ENCODE peak calls at places on chromosomes 12 and 14, in nine cellular contexts. I is lower lobe of right lung, B is A673, O is body of pancreas, J is kidney epithelial cell, M is AG10803, K is cardiac fibroblast, D is Peyer's patch, F is transverse colon. E is an unnamed sample.

GRCh38 chr12:7439579-7440505 is 4.1 kb downstream of the CD163L1 start:
- DNase-seq in I (peak; percentile 61), B (peak; percentile 87), O (peak; percentile 57), J (no peak), M (peak; percentile 68), K (peak; percentile 61), D (no peak), F (peak; percentile 47), E (peak; percentile 69)

GRCh38 chr14:67710209-67710608 is 8.5 kb downstream of the RDH12 start:
- DNase-seq in I (no peak), B (peak; percentile 16), O (no peak), J (no peak), M (no peak), K (peak; percentile 28), D (no peak), F (no peak), E (no peak)

GRCh38 chr12:9727813-9728212 is 5.1 kb downstream of the CLECL1 start:
- DNase-seq in I (no peak), B (no peak), O (no peak), J (no peak), M (no peak), K (no peak), D (no peak), F (no peak), E (no peak)

GRCh38 chr14:65999865-66000264 is 486.3 kb upstream of the CCDC196 start:
- DNase-seq in I (no peak), B (no peak), O (no peak), J (no peak), M (no peak), K (no peak), D (no peak), F (no peak), E (no peak)

GRCh38 chr12:52515927-52516831 is 4.0 kb downstream of the KRT5 start:
- DNase-seq in I (no peak), B (no peak), O (no peak), J (no peak), M (peak; percentile 39), K (no peak), D (no peak), F (no peak), E (no peak)

GRCh38 chr14:38404100-38404541 is 148.2 kb upstream of the CLEC14A start:
- DNase-seq in I (no peak), B (no peak), O (no peak), J (peak; percentile 28), M (peak; percentile 95), K (peak; percentile 90), D (no peak), F (no peak), E (peak; percentile 76)

GRCh38 chr12:11746024-11746771 is 96.7 kb downstream of the ETV6 start:
- DNase-seq in I (no peak), B (no peak), O (no peak), J (peak; percentile 42), M (peak; percentile 32), K (no peak), D (peak; percentile 43), F (no peak), E (no peak)

GRCh38 chr12:123115409-123116111 is 35.3 kb downstream of the PITPNM2 start:
- DNase-seq in I (no peak), B (no peak), O (peak; percentile 19), J (no peak), M (peak; percentile 97), K (peak; percentile 96), D (peak; percentile 63), F (peak; percentile 39), E (peak; percentile 91)

GRCh38 chr12:121774968-121775474 is 18.5 kb downstream of the RHOF start:
- DNase-seq in I (peak; percentile 65), B (no peak), O (no peak), J (no peak), M (no peak), K (no peak), D (no peak), F (no peak), E (no peak)

GRCh38 chr12:105538880-105539279 is 208.4 kb downstream of the C12orf75 start:
- DNase-seq in I (no peak), B (no peak), O (no peak), J (no peak), M (peak; percentile 94), K (peak; percentile 83), D (no peak), F (no peak), E (no peak)

GRCh38 chr14:57732886-57733285 is 133.0 kb downstream of the SLC35F4 start:
- DNase-seq in I (no peak), B (peak; percentile 70), O (peak; percentile 15), J (no peak), M (peak; percentile 3), K (peak; percentile 56), D (no peak), F (no peak), E (peak; percentile 56)

GRCh38 chr12:104297477-104298113 is 5.9 kb upstream of the EID3 start:
- DNase-seq in I (no peak), B (no peak), O (no peak), J (no peak), M (no peak), K (no peak), D (no peak), F (no peak), E (no peak)

GRCh38 chr12:85740190-85740589 is 96.0 kb downstream of the RASSF9 start:
- DNase-seq in I (no peak), B (peak; percentile 63), O (no peak), J (no peak), M (peak; percentile 66), K (no peak), D (no peak), F (no peak), E (no peak)

GRCh38 chr12:110005319-110005973 is 6.2 kb downstream of the ANKRD13A start:
- DNase-seq in I (no peak), B (no peak), O (no peak), J (no peak), M (no peak), K (no peak), D (peak; percentile 62), F (peak; percentile 28), E (no peak)

GRCh38 chr12:79935624-79936040 is 735 bp upstream of the PPP1R12A start:
- DNase-seq in I (no peak), B (peak; percentile 25), O (peak; percentile 27), J (peak; percentile 37), M (peak; percentile 26), K (no peak), D (no peak), F (peak; percentile 30), E (peak; percentile 67)

GRCh38 chr14:100433428-100433814 is 110.3 kb downstream of the SLC25A47 start:
- DNase-seq in I (no peak), B (no peak), O (no peak), J (no peak), M (no peak), K (no peak), D (no peak), F (no peak), E (no peak)

DNA sequence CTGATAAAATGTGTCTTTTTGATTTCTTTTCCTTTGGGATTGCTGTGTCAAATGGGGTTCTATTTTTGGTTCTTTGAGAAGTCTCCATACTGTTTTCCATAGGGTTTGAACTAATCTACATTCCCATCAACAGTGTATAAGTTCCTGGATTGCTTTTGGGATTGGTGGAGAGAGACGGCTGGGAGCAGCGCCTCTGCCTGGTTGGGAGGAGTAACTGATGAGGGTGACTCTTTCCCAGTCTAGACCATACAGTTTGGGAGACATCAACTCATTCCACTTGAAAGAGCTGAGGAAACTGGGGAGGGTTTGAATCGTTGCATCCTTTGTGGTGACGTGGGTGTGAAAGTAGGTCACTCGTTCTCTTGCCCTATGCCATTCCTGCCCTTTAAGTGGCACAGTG is 42.3 kb upstream of the KCNA1 start:
- DNase-seq in I (no peak), B (no peak), O (no peak), J (no peak), M (no peak), K (no peak), D (no peak), F (no peak), E (no peak)
- TF ChIP-seq CTCF in I (no peak), B (no peak), O (no peak), J (no peak), M (no peak), K (no peak), D (no peak), F (no peak), E (no peak)

DNA sequence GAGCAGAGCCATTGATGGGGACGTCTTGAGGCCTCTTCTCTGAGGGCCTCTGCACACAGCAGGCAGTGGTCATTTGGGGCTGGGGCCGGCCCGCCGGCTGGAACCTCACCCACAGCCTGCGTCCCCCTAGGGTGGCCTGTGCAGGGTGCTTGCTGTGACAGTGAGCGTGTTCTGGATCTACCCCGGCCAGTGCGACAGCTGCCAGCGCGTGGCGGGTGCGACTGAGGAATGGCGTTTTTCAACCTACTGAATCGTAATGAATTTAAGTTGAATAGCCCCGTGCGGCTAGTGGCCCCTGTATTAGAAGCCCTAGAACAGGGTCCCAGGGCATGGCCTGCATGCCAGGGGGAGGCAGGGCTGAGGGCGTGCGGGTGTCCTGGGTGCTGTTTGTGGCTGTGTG is 13.8 kb downstream of the RFLNA start:
- DNase-seq in I (no peak), B (no peak), O (no peak), J (no peak), M (no peak), K (no peak), D (no peak), F (no peak), E (no peak)
- H3K4me3 ChIP-seq in I (no peak overlapping the region), B (no peak overlapping the region), O (no peak overlapping the region), J (no peak overlapping the region), M (no peak overlapping the region), K (no peak overlapping the region), D (no peak overlapping the region), F (no peak overlapping the region), E (no peak overlapping the region)

DNA sequence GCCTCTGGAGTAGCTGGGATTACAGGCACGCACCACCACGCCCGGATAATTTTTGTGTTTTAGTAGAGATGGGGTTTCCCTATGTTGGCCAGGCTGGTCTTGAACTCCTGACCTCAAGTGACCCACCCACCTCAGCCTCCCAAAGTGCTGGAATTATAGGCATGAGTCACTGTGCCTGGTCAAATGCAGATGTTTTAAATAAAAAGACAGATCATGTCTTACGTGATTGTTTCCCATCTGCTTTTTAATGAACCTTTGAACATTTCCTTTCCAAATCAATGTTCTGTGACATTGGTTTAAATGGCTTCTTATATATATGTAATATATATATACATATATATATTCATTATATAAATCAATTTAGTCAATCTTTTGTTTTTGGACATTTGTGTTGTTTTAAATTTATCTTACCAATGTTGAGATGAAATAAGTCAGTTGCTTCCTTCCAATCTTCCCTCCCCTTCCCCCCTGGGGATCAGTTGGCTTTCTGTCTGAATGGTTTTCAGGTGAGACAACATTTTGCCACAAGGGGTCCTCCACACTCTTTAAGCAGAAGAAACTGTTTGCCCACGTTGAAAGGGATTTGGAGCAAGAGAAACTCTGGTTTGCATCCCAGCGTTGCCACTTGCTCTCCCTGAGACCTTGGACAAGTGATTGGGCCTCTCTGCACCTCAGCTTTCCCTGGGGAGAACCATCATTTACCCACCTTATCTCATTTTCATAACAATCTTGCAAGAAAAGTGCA is 47.6 kb upstream of the RBM19 start:
- DNase-seq in I (no peak), B (peak; percentile 37), O (no peak), J (no peak), M (peak; percentile 54), K (peak; percentile 38), D (no peak), F (no peak), E (peak; percentile 4)
- TF ChIP-seq CTCF in I (no peak), B (peak; percentile 36), O (no peak), J (peak; percentile 5), M (peak; percentile 64), K (peak; percentile 24), D (no peak), F (no peak), E (peak; percentile 26)

DNA sequence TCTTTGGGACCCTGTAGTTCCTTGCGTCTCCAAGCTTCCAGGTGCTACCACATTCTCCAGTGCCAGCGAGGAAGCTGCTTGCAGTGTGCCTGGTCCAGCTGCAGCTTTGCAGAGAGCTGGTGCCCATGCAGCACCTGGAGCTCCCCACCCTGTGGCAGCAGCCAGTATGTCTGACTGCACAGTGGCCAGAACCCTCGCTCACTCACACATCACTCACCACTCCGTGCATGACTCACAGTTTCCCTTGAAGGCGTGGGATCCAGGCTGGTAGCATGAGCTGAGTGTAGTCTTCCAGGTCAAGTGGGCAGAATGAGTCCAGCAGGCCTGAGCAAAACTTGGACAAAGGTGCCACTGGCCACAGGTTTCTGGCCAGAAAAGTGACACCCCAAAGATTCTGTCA is 33.6 kb downstream of the SDR9C7 start:
- DNase-seq in I (no peak), B (no peak), O (no peak), J (no peak), M (no peak), K (peak; percentile 39), D (no peak), F (no peak), E (no peak)
- H3K4me3 ChIP-seq in I (no peak overlapping the region), B (no peak overlapping the region), O (no peak overlapping the region), J (no peak overlapping the region), M (no peak overlapping the region), K (no peak overlapping the region), D (no peak overlapping the region), F (no peak overlapping the region), E (no peak overlapping the region)